ENCODE peak calls at places on chromosomes 6 and 20, in seven cellular contexts. K is H1, G is A549, V is transverse colon, J is sigmoid colon, W is upper lobe of left lung, Y is suprapubic skin. R is an unnamed sample.

GRCh38 chr20:32487381-32487780 is 97.8 kb downstream of the NOL4L start:
- DNase-seq in W (no peak), J (peak), V (no peak), Y (no peak), K (no peak), G (no peak), R (no peak)

GRCh38 chr6:126027601-126028000 is 41.3 kb downstream of the TRMT11 start:
- DNase-seq in V (no peak), K (no peak), G (no peak), W (no peak), J (no peak), Y (no peak), R (no peak)

GRCh38 chr6:63529498-63529897 is 42.8 kb upstream of the LOC128125822 start:
- DNase-seq in Y (no peak), W (no peak), G (no peak), J (no peak), K (no peak), V (no peak), R (no peak)

GRCh38 chr6:108750801-108751200 is 97.4 kb upstream of the ARMC2 start:
- DNase-seq in J (no peak), Y (peak), K (no peak), W (no peak), G (no peak), V (no peak), R (no peak)

GRCh38 chr6:15698474-15698873 is 35.6 kb upstream of the DTNBP1 start:
- DNase-seq in K (no peak), V (no peak), Y (no peak), G (no peak), J (no peak), W (no peak), R (no peak)

GRCh38 chr20:22346716-22347115 is 237.7 kb downstream of the FOXA2 start:
- DNase-seq in Y (no peak), K (no peak), G (no peak), W (no peak), V (no peak), J (no peak), R (no peak)

GRCh38 chr6:91965872-91966271 is 1379.0 kb upstream of the MAP3K7 start:
- DNase-seq in G (no peak), Y (no peak), V (no peak), W (no peak), K (no peak), J (no peak), R (no peak)

GRCh38 chr20:38798266-38798665 is 7.2 kb upstream of the PPP1R16B start:
- DNase-seq in J (no peak), V (no peak), G (no peak), K (no peak), Y (no peak), W (no peak), R (no peak)

GRCh38 chr20:420721-421574 is 12.8 kb downstream of the RBCK1 start:
- DNase-seq in Y (no peak), K (peak), G (peak), J (no peak), W (no peak), V (peak), R (no peak)

GRCh38 chr20:13554706-13555105 is 84.0 kb downstream of the TASP1 start:
- DNase-seq in Y (no peak), V (no peak), K (no peak), J (no peak), W (no peak), G (no peak), R (no peak)

GRCh38 chr20:36179170-36179945 is 24.8 kb downstream of the EPB41L1 start:
- DNase-seq in V (no peak), G (no peak), J (no peak), Y (no peak), K (peak), W (no peak), R (no peak)

GRCh38 chr20:23227274-23227673 is 123.3 kb upstream of the NXT1 start:
- DNase-seq in K (peak), W (no peak), Y (no peak), G (no peak), V (no peak), J (no peak), R (no peak)

GRCh38 chr20:14707026-14707680 is 369.7 kb upstream of the FLRT3 start:
- DNase-seq in V (no peak), G (no peak), W (no peak), K (no peak), Y (no peak), J (no peak), R (no peak)

GRCh38 chr6:40708049-40708448 is 120.9 kb upstream of the LRFN2 start:
- DNase-seq in G (no peak), V (no peak), Y (no peak), W (no peak), K (no peak), J (no peak), R (no peak)

GRCh38 chr20:10863337-10864060 is 189.7 kb upstream of the JAG1 start:
- DNase-seq in Y (no peak), J (no peak), K (no peak), V (no peak), G (no peak), W (no peak), R (no peak)

GRCh38 chr20:53751394-53752368 is 158.0 kb upstream of the ZNF217 start:
- DNase-seq in K (no peak), V (peak), J (no peak), G (no peak), W (peak), Y (peak), R (no peak)

GRCh38 chr6:144346719-144347446 is 61.7 kb downstream of the UTRN start:
- DNase-seq in K (no peak), Y (no peak), V (no peak), W (peak), G (peak), J (no peak), R (no peak)

GRCh38 chr20:64242003-64242796 is 13.3 kb upstream of the PCMTD2 start:
- DNase-seq in G (no peak), W (no peak), J (no peak), V (no peak), Y (peak), K (no peak), R (no peak)

GRCh38 chr6:132388291-132388690 is 13.0 kb downstream of the MOXD1 start:
- DNase-seq in K (no peak), G (no peak), Y (no peak), W (no peak), J (no peak), V (no peak), R (no peak)

GRCh38 chr6:157099912-157100593 is 223.3 kb downstream of the TMEM242 start:
- DNase-seq in G (no peak), J (no peak), Y (no peak), W (no peak), V (no peak), K (no peak), R (no peak)

GRCh38 chr6:124433369-124434064 is 528.7 kb upstream of the RNF217 start:
- DNase-seq in Y (no peak), V (no peak), W (no peak), J (no peak), G (no peak), K (no peak), R (no peak)

GRCh38 chr6:99613398-99613704 is 6.7 kb downstream of the PRDM13 start:
- DNase-seq in Y (no peak), J (no peak), G (peak), W (no peak), V (peak), K (no peak), R (no peak)

GRCh38 chr20:6142348-6142993 is 19.6 kb upstream of the FERMT1 start:
- DNase-seq in Y (no peak), K (peak), W (no peak), J (no peak), G (peak), V (peak), R (no peak)

GRCh38 chr20:63752411-63753101 is 13.0 kb downstream of the SLC2A4RG start:
- DNase-seq in G (no peak), V (no peak), K (no peak), J (no peak), Y (no peak), W (no peak), R (peak)

GRCh38 chr6:37372116-37372515 is 18.3 kb downstream of the RNF8 start:
- DNase-seq in G (no peak), K (no peak), J (no peak), Y (no peak), W (no peak), V (no peak), R (no peak)

GRCh38 chr20:24986436-24987015 is 6.0 kb downstream of the APMAP start:
- DNase-seq in K (no peak), J (peak), Y (peak), G (no peak), W (peak), V (no peak), R (no peak)

GRCh38 chr6:166939276-166939816 is 17.0 kb downstream of the RNASET2 start:
- DNase-seq in K (no peak), G (no peak), Y (no peak), J (no peak), V (no peak), W (no peak), R (no peak)

GRCh38 chr6:166939894-166940293 is 16.5 kb downstream of the RNASET2 start:
- DNase-seq in K (no peak), G (no peak), W (no peak), Y (no peak), V (no peak), J (no peak), R (no peak)

GRCh38 chr6:166942393-166943168 is 13.8 kb downstream of the RNASET2 start:
- DNase-seq in W (peak), V (no peak), K (no peak), Y (no peak), G (no peak), J (no peak), R (no peak)

GRCh38 chr6:166938704-166939103 is 17.6 kb downstream of the RNASET2 start:
- DNase-seq in V (no peak), G (no peak), W (no peak), K (no peak), J (no peak), Y (no peak), R (no peak)

GRCh38 chr6:166940643-166941068 is 15.7 kb downstream of the RNASET2 start:
- DNase-seq in V (no peak), G (peak), K (no peak), W (no peak), Y (no peak), J (no peak), R (no peak)
- TF ChIP-seq EP300 in V (no peak), G (no peak), K (no peak), W (no peak), Y (no peak), J (no peak), R (no peak)

GRCh38 chr20:40955326-40955725 is 73.3 kb upstream of the TOP1 start:
- DNase-seq in Y (no peak), G (no peak), V (no peak), J (peak), W (no peak), K (peak), R (no peak)

GRCh38 chr20:40958598-40958997 is 70.0 kb upstream of the TOP1 start:
- DNase-seq in G (no peak), K (peak), W (no peak), V (no peak), J (peak), Y (no peak), R (no peak)

GRCh38 chr20:40954521-40955165 is 74.0 kb upstream of the TOP1 start:
- DNase-seq in J (peak), Y (no peak), G (no peak), K (peak), W (no peak), V (no peak), R (no peak)

GRCh38 chr20:40956926-40957760 is 71.5 kb upstream of the TOP1 start:
- DNase-seq in V (no peak), K (peak), G (no peak), J (peak), Y (no peak), W (no peak), R (no peak)

GRCh38 chr20:40956503-40956902 is 72.1 kb upstream of the TOP1 start:
- DNase-seq in J (peak), Y (no peak), W (peak), K (peak), V (no peak), G (no peak), R (no peak)
- TF ChIP-seq CTCF in J (no peak), Y (no peak), W (no peak), K (no peak), V (no peak), G (no peak), R (no peak)

DNA sequence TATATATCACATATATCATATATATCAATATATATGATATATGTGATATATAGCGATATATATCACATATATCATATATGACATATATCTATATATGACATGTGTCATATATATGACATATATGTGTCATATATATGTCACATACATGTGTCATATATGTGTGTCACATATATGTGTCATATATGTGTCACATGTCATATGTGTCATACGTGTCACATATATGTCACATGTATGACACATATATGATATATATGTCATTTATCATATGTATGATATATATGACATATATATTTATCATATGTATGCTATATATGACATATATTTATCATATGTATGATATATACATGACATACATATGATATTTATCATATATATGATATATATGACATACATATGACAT is 27.6 kb upstream of the ZNF292 start:
- DNase-seq in J (no peak), G (no peak), V (no peak), Y (no peak), W (no peak), K (no peak), R (no peak)
- TF ChIP-seq EP300 in J (no peak), G (no peak), V (no peak), Y (no peak), W (no peak), K (no peak), R (no peak)

GRCh38 chr20:11906626-11907480 is 10.8 kb upstream of the BTBD3 start:
- DNase-seq in Y (no peak), J (no peak), V (no peak), W (no peak), G (no peak), K (no peak), R (no peak)

GRCh38 chr20:11907621-11908020 is 10.1 kb upstream of the BTBD3 start:
- DNase-seq in K (no peak), J (no peak), V (no peak), G (no peak), W (no peak), Y (no peak), R (no peak)

GRCh38 chr20:11912664-11913415 is 4.9 kb upstream of the BTBD3 start:
- DNase-seq in W (no peak), K (no peak), G (no peak), Y (no peak), J (no peak), V (no peak), R (no peak)

GRCh38 chr20:11917663-11918062 is at the start of gene BTBD3:
- DNase-seq in W (peak), Y (no peak), K (no peak), V (peak), G (no peak), J (peak), R (peak)

GRCh38 chr20:11912013-11912663 is 5.6 kb upstream of the BTBD3 start:
- DNase-seq in J (no peak), Y (no peak), G (peak), W (no peak), V (no peak), K (no peak), R (no peak)
- TF ChIP-seq CTCF in J (no peak), Y (peak), G (peak), W (no peak), V (peak), K (peak), R (no peak)

R was measured in ovary.